ENCODE peak calls at places on chromosomes 12 and 14, in five cellular contexts. One of them, this sample, is unnamed.
A peak's percentile ranks its signal among the peaks of the same experiment; 100 is the strongest.

GRCh38 chr12:95608252-95609033 is 57.2 kb upstream of the USP44 start:
- DNase-seq in SK-N-SH: no peak
- DNase-seq in GM12878: no peak
- DNase-seq in K562: no peak
- DNase-seq in A549: peak; percentile 74
- DNase-seq in this sample: no peak

GRCh38 chr12:83049306-83049705 is 362.6 kb downstream of the TMTC2 start:
- DNase-seq in A549: no peak
- DNase-seq in K562: no peak
- DNase-seq in SK-N-SH: no peak
- DNase-seq in GM12878: no peak
- DNase-seq in this sample: no peak

GRCh38 chr12:107079172-107080011 is 14.0 kb downstream of the CRY1 start:
- DNase-seq in K562: peak; percentile 20
- DNase-seq in SK-N-SH: no peak
- DNase-seq in A549: peak; percentile 58
- DNase-seq in GM12878: no peak
- DNase-seq in this sample: no peak

GRCh38 chr12:53560912-53561589 is 53.8 kb upstream of the NPFF start:
- DNase-seq in A549: no peak
- DNase-seq in GM12878: no peak
- DNase-seq in SK-N-SH: no peak
- DNase-seq in K562: no peak
- DNase-seq in this sample: no peak

GRCh38 chr12:103301642-103302620 is 193.8 kb downstream of the C12orf42 start:
- DNase-seq in SK-N-SH: peak; percentile 31
- DNase-seq in K562: no peak
- DNase-seq in GM12878: no peak
- DNase-seq in A549: no peak
- DNase-seq in this sample: peak; percentile 47

GRCh38 chr12:104733717-104734175 is 224.3 kb downstream of the SLC41A2 start:
- DNase-seq in SK-N-SH: peak; percentile 52
- DNase-seq in K562: peak; percentile 39
- DNase-seq in GM12878: no peak
- DNase-seq in A549: peak; percentile 29
- DNase-seq in this sample: no peak

GRCh38 chr12:69392146-69392928 is 32.8 kb downstream of the YEATS4 start:
- DNase-seq in A549: no peak
- DNase-seq in SK-N-SH: no peak
- DNase-seq in K562: no peak
- DNase-seq in GM12878: no peak
- DNase-seq in this sample: no peak

GRCh38 chr14:104209985-104210520 is 71.7 kb downstream of the KIF26A start:
- DNase-seq in K562: no peak
- DNase-seq in SK-N-SH: no peak
- DNase-seq in GM12878: no peak
- DNase-seq in A549: no peak
- DNase-seq in this sample: no peak

GRCh38 chr14:36647417-36647826 is 14.2 kb upstream of the PAX9 start:
- DNase-seq in A549: no peak
- DNase-seq in K562: no peak
- DNase-seq in GM12878: no peak
- DNase-seq in SK-N-SH: no peak
- DNase-seq in this sample: no peak

GRCh38 chr12:65278576-65279386 is at the start of gene MSRB3:
- DNase-seq in K562: peak; percentile 14
- DNase-seq in SK-N-SH: peak; percentile 75
- DNase-seq in A549: peak; percentile 75
- DNase-seq in GM12878: no peak
- DNase-seq in this sample: peak; percentile 85

GRCh38 chr12:22535478-22535877 is 8.9 kb downstream of the C2CD5 start:
- DNase-seq in GM12878: no peak
- DNase-seq in A549: no peak
- DNase-seq in SK-N-SH: no peak
- DNase-seq in K562: no peak
- DNase-seq in this sample: no peak

GRCh38 chr14:35534130-35534883 is at the start of gene INSM2:
- DNase-seq in A549: peak; percentile 62
- DNase-seq in K562: no peak
- DNase-seq in GM12878: no peak
- DNase-seq in SK-N-SH: no peak
- DNase-seq in this sample: no peak

GRCh38 chr14:63938198-63939005 is 85.6 kb downstream of the SYNE2 start:
- DNase-seq in SK-N-SH: no peak
- DNase-seq in A549: no peak
- DNase-seq in K562: no peak
- DNase-seq in GM12878: peak; percentile 56
- DNase-seq in this sample: no peak

GRCh38 chr14:103223818-103224352 is 100.6 kb downstream of the TNFAIP2 start:
- DNase-seq in A549: no peak
- DNase-seq in K562: peak; percentile 1
- DNase-seq in SK-N-SH: no peak
- DNase-seq in GM12878: no peak
- DNase-seq in this sample: no peak

GRCh38 chr14:74635831-74636230 is 23.8 kb upstream of the LTBP2 start:
- DNase-seq in GM12878: no peak
- DNase-seq in A549: no peak
- DNase-seq in K562: no peak
- DNase-seq in SK-N-SH: no peak
- DNase-seq in this sample: no peak

GRCh38 chr14:58430156-58430555 is 2.6 kb downstream of the KIAA0586 start:
- DNase-seq in K562: no peak
- DNase-seq in GM12878: no peak
- DNase-seq in SK-N-SH: no peak
- DNase-seq in A549: no peak
- DNase-seq in this sample: no peak

GRCh38 chr12:109446869-109447268 is 30.2 kb downstream of the KCTD10 start:
- DNase-seq in SK-N-SH: no peak
- DNase-seq in K562: no peak
- DNase-seq in GM12878: no peak
- DNase-seq in A549: no peak
- DNase-seq in this sample: no peak

DNA sequence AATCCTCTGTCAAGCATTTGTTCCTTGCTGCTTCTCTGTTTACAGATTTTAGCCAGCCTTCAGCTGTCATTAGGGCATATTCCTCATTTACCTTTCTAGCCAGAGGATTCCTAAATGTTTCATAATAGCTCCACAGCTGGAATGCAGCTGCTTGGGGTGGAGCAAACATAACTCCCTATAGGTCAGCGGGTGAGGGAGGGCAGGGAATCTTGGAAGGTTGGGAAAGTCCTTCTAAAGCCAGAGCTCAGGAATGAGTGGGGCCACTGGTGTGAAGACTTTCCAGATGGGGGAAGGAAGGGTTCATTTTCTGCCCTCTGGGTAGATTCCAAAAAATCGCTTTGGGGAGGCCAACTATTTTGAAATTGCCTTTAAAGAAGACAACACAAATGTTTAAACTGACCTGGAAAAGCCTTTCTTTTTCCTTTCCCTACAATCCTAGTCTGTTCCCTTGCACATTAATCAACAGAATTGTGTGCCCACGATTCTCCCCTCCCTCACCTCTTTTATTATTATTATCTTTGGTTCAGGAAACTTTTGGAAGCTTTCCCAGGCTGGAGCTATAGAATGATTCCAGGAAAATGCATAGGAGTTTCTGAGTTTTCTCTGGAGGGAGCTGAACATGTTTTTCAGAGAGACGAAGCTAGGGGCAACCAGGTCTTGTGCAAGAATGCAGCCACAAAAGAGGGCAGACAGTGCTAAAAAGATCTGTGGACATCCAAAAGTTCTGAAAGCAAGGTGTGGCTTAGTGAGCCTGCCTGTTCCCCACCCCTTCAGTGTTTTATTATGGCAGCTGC is 16.5 kb upstream of the IRF2BPL start:
- DNase-seq in A549: peak; percentile 70
- DNase-seq in GM12878: no peak
- DNase-seq in K562: no peak
- DNase-seq in SK-N-SH: no peak
- DNase-seq in this sample: no peak
- TF ChIP-seq CHD2 in A549: no peak
- TF ChIP-seq CHD2 in GM12878: no peak
- TF ChIP-seq CHD2 in K562: no peak
- TF ChIP-seq CHD2 in SK-N-SH: no peak
- TF ChIP-seq CHD2 in this sample: no peak

GRCh38 chr12:27623645-27624044 is 72.6 kb upstream of the REP15 start:
- DNase-seq in SK-N-SH: no peak
- DNase-seq in GM12878: no peak
- DNase-seq in K562: no peak
- DNase-seq in A549: peak; percentile 55
- DNase-seq in this sample: no peak
- TF ChIP-seq CHD2 in SK-N-SH: no peak
- TF ChIP-seq CHD2 in GM12878: no peak
- TF ChIP-seq CHD2 in K562: no peak
- TF ChIP-seq CHD2 in A549: no peak
- TF ChIP-seq CHD2 in this sample: no peak

DNA sequence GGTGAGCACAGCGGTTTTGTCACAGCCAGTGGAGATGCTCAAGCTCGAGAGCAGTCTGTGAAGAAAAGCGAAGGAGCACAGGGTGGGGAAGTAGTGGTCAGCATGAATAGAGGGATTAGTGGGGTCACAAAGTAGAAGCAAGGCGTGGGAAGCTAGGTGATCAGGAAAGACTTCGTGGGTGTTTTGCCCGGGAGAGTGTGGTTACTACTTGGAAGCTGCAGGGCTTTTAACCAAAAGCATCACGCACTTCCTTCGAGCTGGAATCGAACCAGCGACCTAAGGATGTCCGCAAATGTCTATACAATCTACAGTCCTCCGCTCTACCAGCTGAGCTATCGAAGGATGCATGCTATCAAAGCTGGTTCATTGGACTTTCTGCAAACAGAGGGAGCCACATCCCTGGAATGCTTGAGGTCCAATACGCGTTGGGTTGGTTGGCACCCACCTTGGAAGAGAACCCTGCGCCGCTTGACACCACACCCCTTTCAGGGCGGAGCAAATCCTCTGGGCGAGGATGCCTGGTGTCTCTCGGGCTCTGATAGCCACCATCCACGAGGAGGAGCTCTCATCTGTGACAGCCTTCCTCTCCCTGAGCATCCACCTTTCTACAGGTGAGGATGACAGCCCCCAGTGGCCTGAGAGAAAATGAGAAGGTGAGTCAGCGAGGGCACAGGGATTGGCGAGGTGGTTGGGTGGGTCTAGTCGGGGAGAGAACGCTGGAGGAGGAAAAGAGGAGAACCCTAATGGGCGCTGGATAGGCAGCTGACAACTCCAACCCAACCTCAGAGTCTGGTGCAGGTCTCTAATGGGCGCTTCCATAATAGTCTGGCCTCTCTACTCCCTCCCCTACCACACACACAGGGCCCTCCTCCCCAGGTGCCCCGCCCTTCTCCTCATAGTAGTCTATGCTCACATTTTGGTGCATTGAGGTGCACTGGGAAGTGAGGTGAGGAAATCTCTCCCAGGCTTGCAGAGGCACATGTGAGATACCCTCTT is 16.0 kb upstream of the OR6S1 start:
- DNase-seq in K562: peak; percentile 40
- DNase-seq in SK-N-SH: no peak
- DNase-seq in GM12878: no peak
- DNase-seq in A549: peak; percentile 92
- DNase-seq in this sample: peak; percentile 89
- TF ChIP-seq CHD2 in K562: no peak
- TF ChIP-seq CHD2 in SK-N-SH: no peak
- TF ChIP-seq CHD2 in GM12878: no peak
- TF ChIP-seq CHD2 in A549: no peak
- TF ChIP-seq CHD2 in this sample: no peak

DNA sequence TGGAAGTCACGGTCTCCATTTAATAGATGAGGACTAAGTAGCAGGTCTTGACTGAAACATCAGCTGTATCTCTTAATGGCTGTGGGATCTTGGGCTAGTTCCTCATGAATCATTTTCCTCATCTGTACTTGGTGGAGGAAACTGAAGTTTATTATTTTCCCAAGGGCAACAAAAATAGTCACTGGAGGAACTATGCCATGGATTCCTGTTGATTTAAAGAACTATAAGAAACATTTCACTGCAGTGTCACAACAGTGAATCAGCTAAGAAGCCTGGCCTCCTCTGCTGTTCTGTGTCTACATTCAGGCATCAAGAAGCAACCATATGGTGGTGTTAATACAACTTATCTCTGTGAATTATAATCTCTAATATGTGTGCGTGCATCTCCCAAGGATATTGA is 200.5 kb downstream of the STXBP6 start:
- DNase-seq in K562: no peak
- DNase-seq in GM12878: no peak
- DNase-seq in SK-N-SH: no peak
- DNase-seq in A549: no peak
- DNase-seq in this sample: no peak
- TF ChIP-seq CHD2 in K562: no peak
- TF ChIP-seq CHD2 in GM12878: no peak
- TF ChIP-seq CHD2 in SK-N-SH: no peak
- TF ChIP-seq CHD2 in A549: no peak
- TF ChIP-seq CHD2 in this sample: no peak

GRCh38 chr12:74985293-74985985 is 224.2 kb downstream of the KCNC2 start:
- DNase-seq in GM12878: no peak
- DNase-seq in SK-N-SH: no peak
- DNase-seq in K562: no peak
- DNase-seq in A549: no peak
- DNase-seq in this sample: no peak

GRCh38 chr12:74983917-74984316 is 225.7 kb downstream of the KCNC2 start:
- DNase-seq in A549: no peak
- DNase-seq in K562: no peak
- DNase-seq in GM12878: no peak
- DNase-seq in SK-N-SH: no peak
- DNase-seq in this sample: no peak

GRCh38 chr12:74988156-74988555 is 221.5 kb downstream of the KCNC2 start:
- DNase-seq in K562: no peak
- DNase-seq in A549: no peak
- DNase-seq in GM12878: no peak
- DNase-seq in SK-N-SH: no peak
- DNase-seq in this sample: no peak

GRCh38 chr12:74985986-74986319 is 223.7 kb downstream of the KCNC2 start:
- DNase-seq in K562: no peak
- DNase-seq in GM12878: no peak
- DNase-seq in SK-N-SH: no peak
- DNase-seq in A549: no peak
- DNase-seq in this sample: no peak

DNA sequence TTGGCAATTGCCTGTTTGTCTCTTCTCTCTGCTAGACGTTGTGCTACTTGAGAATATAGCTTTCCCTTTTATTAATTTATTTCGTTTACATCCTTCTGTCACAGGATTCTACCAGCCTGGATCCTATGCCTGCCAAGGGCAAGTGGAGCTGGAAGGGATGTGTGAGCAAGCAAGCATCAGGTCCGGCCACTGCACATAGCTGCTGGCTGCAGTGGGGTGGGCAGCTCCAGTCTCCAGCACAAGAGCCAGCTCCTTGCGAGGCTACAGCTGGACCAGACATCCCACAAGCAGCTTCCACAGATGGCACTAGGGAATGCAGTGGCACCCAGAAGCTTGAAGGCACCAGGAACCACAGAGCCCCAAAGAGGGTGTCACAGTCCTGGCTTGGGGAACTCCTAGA is 225.0 kb downstream of the KCNC2 start:
- DNase-seq in K562: no peak
- DNase-seq in A549: no peak
- DNase-seq in SK-N-SH: no peak
- DNase-seq in GM12878: no peak
- DNase-seq in this sample: no peak
- TF ChIP-seq CHD2 in K562: no peak
- TF ChIP-seq CHD2 in A549: no peak
- TF ChIP-seq CHD2 in SK-N-SH: no peak
- TF ChIP-seq CHD2 in GM12878: no peak
- TF ChIP-seq CHD2 in this sample: no peak

This sample was measured in H1.